ENCODE peak calls at places on chromosomes 4 and X, in six cellular contexts. S, H, C, U, A and I are unnamed samples.

GRCh38 chrX:15515931-15516330 is 15.3 kb downstream of the BMX start:
- DNase-seq in H (no peak), A (no peak), C (no peak), S (no peak), U (no peak), I (no peak)

GRCh38 chr4:126395661-126396060 is 1080.9 kb downstream of the FAT4 start:
- DNase-seq in C (no peak), H (peak), S (no peak), U (no peak), A (no peak), I (no peak)

GRCh38 chr4:174764105-174764729 is 64.8 kb downstream of the GLRA3 start:
- DNase-seq in H (peak), S (peak), U (peak), C (peak), A (peak), I (peak)

GRCh38 chr4:38803833-38804653 is 548 bp downstream of the TLR1 start:
- DNase-seq in U (no peak), S (no peak), H (no peak), A (no peak), C (no peak), I (peak)

GRCh38 chrX:82230013-82230412 is 1028.1 kb downstream of the SH3BGRL start:
- DNase-seq in S (no peak), H (no peak), U (no peak), A (no peak), C (no peak), I (no peak)

GRCh38 chr4:14111730-14112171 is 484.2 kb upstream of the BOD1L1 start:
- DNase-seq in U (no peak), C (no peak), H (peak), S (no peak), A (no peak), I (no peak)

GRCh38 chr4:183455431-183456145 is 11.2 kb downstream of the CDKN2AIP start:
- DNase-seq in C (no peak), A (no peak), U (no peak), H (no peak), S (no peak), I (no peak)

GRCh38 chr4:112552668-112553067 is 36.7 kb upstream of the NEUROG2 start:
- DNase-seq in C (no peak), S (no peak), H (peak), A (peak), U (no peak), I (no peak)

GRCh38 chr4:47839259-47839658 is 1.4 kb upstream of the CORIN start:
- DNase-seq in H (peak), U (peak), S (no peak), C (no peak), A (no peak), I (peak)

GRCh38 chrX:68894142-68894512 is 65.3 kb downstream of the EFNB1 start:
- DNase-seq in S (no peak), U (no peak), A (no peak), H (peak), C (peak), I (no peak)
- H2AFZ ChIP-seq in S (no peak), U (peak), A (no peak), H (peak), C (no peak), I (no peak)

DNA sequence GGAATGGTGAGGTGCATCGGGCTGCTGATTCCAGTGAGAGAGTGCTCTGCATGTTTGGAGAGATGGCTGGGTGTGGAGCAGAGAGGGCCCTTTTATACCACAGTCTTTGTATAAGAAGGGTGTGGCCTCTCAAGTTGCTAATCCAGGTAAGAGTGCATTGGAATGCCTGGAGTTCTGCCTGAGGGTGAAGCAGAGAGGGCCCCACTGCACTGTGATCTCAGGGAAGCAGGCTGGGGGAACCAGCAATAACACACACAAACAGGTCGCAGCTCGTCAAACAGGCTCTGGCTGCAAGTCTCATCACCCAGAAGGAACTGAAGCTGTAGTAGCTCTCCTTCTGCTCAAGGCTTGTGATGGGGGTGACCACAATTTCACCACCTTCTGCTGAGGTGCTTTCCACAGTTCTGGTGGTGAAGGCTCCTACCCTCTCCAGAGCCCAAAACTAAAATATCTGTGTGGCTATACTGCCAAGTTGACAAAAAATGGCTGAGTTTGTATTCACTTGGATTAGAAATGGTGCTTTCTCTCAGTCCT is 687.4 kb upstream of the HS3ST1 start:
- DNase-seq in H (no peak), S (no peak), U (peak), C (no peak), A (no peak), I (no peak)
- TF ChIP-seq EZH2phosphoT487 in H (no peak), S (no peak), U (no peak), C (no peak), A (no peak), I (no peak)

DNA sequence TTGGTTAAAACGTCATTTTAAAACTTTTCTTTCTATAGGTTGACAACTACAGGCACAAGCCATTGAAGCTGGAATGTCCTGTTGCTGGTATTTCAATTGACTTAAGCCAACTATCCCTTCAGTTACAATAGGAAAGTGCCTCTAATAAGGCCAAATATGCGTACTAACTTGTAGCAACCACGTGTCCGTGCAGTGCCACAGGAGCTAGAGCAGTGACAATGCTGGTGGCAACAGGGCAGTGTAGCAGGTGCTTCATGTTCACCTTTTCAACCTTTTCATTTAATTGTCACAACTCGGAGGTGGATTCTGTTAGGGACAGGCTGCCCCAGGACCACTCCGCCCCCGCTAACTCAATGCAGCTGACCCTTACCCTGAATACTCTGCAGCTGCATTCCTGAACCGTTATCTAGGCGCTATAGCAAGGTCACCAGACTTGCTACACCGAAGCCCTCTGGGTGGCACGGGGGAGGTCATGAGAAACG is 37.7 kb downstream of the ERVMER34-1 start:
- DNase-seq in S (peak), U (peak), H (no peak), C (no peak), A (no peak), I (peak)
- H3K4me3 ChIP-seq in S (peak), U (peak), H (peak), C (peak), A (peak), I (peak)

DNA sequence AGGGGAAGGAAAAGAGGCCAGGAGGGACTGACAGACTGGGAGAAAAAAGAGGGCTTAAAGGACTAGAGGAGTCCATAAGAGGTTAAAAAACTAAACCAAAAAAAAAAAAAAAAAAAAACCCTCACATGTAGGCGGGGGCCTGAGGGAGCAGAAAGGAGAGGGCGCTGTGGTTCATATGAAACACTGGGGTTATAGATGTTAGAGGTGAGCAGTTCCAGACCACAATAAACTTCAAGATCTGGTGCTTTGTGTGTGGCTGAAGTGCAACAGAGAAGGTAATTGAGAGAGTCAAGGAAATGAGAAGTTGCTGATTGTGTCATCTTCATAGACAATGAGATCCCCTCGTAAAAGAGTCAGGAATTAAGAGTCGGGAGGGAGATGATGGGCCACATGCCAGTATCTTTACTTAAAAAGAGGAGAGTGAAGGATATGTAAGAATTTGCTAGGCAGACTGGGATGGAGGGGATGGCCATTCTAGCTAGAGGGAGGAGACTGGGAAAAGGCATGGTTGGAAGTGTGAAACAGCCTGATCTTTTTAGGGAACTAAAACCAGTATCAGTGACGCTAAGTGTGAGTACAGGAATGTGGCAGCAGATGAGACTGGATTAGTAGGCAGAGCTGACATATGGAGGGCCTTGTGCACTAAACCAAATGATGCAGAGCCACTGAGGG is 18.4 kb upstream of the OGT start:
- DNase-seq in A (no peak), C (no peak), H (peak), S (no peak), U (no peak), I (no peak)
- H2AFZ ChIP-seq in A (no peak), C (no peak), H (no peak), S (no peak), U (no peak), I (no peak)

GRCh38 chrX:147776988-147777387 is 134.7 kb upstream of the FMR1 start:
- DNase-seq in C (no peak), S (no peak), A (no peak), H (no peak), U (no peak), I (no peak)
- TF ChIP-seq EZH2phosphoT487 in C (no peak), S (no peak), A (no peak), H (no peak), U (no peak), I (no peak)

GRCh38 chr4:185504098-185505047 is 30.9 kb downstream of the PDLIM3 start:
- DNase-seq in C (no peak), H (peak), U (no peak), A (peak), S (no peak), I (no peak)
- H3K4me3 ChIP-seq in C (no peak), H (peak), U (no peak), A (peak), S (no peak), I (no peak)

DNA sequence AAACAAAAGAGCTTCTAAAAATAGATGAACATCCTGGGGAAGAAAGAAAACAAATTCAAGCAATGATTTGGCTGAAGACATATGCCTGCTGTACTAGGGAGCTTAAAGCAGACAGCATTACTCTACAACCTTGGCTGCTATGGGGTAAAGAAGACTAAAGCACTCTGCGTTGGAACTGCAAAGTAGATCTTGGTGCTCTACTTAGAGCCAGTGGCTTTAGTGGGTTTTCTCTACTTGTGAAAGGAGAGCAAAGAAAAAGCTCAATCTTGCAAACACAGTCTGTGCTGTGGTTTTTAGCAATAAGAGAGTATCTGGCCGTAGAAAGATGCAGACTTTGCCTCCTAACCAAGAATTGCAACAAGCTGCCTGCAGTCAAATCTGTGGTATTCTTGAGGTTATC is 334.7 kb upstream of the NDST3 start:
- DNase-seq in S (no peak), H (no peak), U (no peak), C (no peak), A (no peak), I (no peak)
- H2AFZ ChIP-seq in S (peak), H (no peak), U (no peak), C (no peak), A (no peak), I (no peak)